ENCODE peak calls at places on chromosomes 6 and 20, in six cellular contexts. One of them, this sample, is unnamed. For H3K36me3, the result is how much of the 10 kb centered on the place peaks cover.

GRCh38 chr6:29627762-29628418 is 5.1 kb downstream of the GABBR1 start:
- DNase-seq in body of pancreas: peak
- DNase-seq in GM23338: peak
- DNase-seq in brain microvascular endothelial cell: peak
- DNase-seq in left lung: peak
- DNase-seq in spleen: peak
- DNase-seq in this sample: peak

GRCh38 chr20:43981535-43981934 is 66.9 kb downstream of the TOX2 start:
- DNase-seq in body of pancreas: no peak
- DNase-seq in GM23338: no peak
- DNase-seq in brain microvascular endothelial cell: no peak
- DNase-seq in left lung: no peak
- DNase-seq in spleen: no peak
- DNase-seq in this sample: no peak

GRCh38 chr6:169291148-169291547 is 37.5 kb upstream of the THBS2 start:
- DNase-seq in body of pancreas: no peak
- DNase-seq in GM23338: no peak
- DNase-seq in brain microvascular endothelial cell: no peak
- DNase-seq in left lung: no peak
- DNase-seq in spleen: no peak
- DNase-seq in this sample: no peak

GRCh38 chr6:5278047-5278446 is 16.7 kb downstream of the FARS2 start:
- DNase-seq in body of pancreas: no peak
- DNase-seq in GM23338: no peak
- DNase-seq in brain microvascular endothelial cell: no peak
- DNase-seq in left lung: no peak
- DNase-seq in spleen: no peak
- DNase-seq in this sample: no peak

GRCh38 chr6:41051873-41052272 is 1.1 kb upstream of the APOBEC2 start:
- DNase-seq in body of pancreas: no peak
- DNase-seq in GM23338: no peak
- DNase-seq in brain microvascular endothelial cell: no peak
- DNase-seq in left lung: no peak
- DNase-seq in spleen: no peak
- DNase-seq in this sample: no peak

GRCh38 chr20:15986690-15987089 is 586.6 kb downstream of the KIF16B start:
- DNase-seq in body of pancreas: no peak
- DNase-seq in GM23338: no peak
- DNase-seq in brain microvascular endothelial cell: no peak
- DNase-seq in left lung: no peak
- DNase-seq in spleen: no peak
- DNase-seq in this sample: no peak

GRCh38 chr6:87282743-87283142 is 39.6 kb upstream of the SMIM8 start:
- DNase-seq in body of pancreas: no peak
- DNase-seq in GM23338: no peak
- DNase-seq in brain microvascular endothelial cell: no peak
- DNase-seq in left lung: no peak
- DNase-seq in spleen: no peak
- DNase-seq in this sample: no peak

GRCh38 chr6:33702345-33702977 is 9.0 kb downstream of the UQCC2 start:
- DNase-seq in body of pancreas: peak
- DNase-seq in GM23338: peak
- DNase-seq in brain microvascular endothelial cell: peak
- DNase-seq in left lung: no peak
- DNase-seq in spleen: peak
- DNase-seq in this sample: peak

GRCh38 chr6:122930252-122931180 is 65.5 kb upstream of the CLVS2 start:
- DNase-seq in body of pancreas: no peak
- DNase-seq in GM23338: no peak
- DNase-seq in brain microvascular endothelial cell: no peak
- DNase-seq in left lung: no peak
- DNase-seq in spleen: no peak
- DNase-seq in this sample: no peak

GRCh38 chr6:142380626-142381025 is 78.8 kb downstream of the ADGRG6 start:
- DNase-seq in body of pancreas: peak
- DNase-seq in GM23338: no peak
- DNase-seq in brain microvascular endothelial cell: no peak
- DNase-seq in left lung: no peak
- DNase-seq in spleen: no peak
- DNase-seq in this sample: no peak

GRCh38 chr6:166584813-166585429 is 1.6 kb downstream of the RAMACL start:
- DNase-seq in body of pancreas: no peak
- DNase-seq in GM23338: no peak
- DNase-seq in brain microvascular endothelial cell: peak
- DNase-seq in left lung: no peak
- DNase-seq in spleen: peak
- DNase-seq in this sample: no peak

GRCh38 chr6:119129968-119130484 is 51.6 kb upstream of the FAM184A start:
- DNase-seq in body of pancreas: peak
- DNase-seq in GM23338: no peak
- DNase-seq in brain microvascular endothelial cell: peak
- DNase-seq in left lung: no peak
- DNase-seq in spleen: no peak
- DNase-seq in this sample: no peak

GRCh38 chr6:167079853-167080297 is 43.0 kb upstream of the CCR6 start:
- DNase-seq in body of pancreas: no peak
- DNase-seq in GM23338: no peak
- DNase-seq in brain microvascular endothelial cell: no peak
- DNase-seq in left lung: no peak
- DNase-seq in spleen: peak
- DNase-seq in this sample: no peak

GRCh38 chr6:402901-403658 is 11.5 kb downstream of the IRF4 start:
- DNase-seq in body of pancreas: no peak
- DNase-seq in GM23338: no peak
- DNase-seq in brain microvascular endothelial cell: no peak
- DNase-seq in left lung: peak
- DNase-seq in spleen: no peak
- DNase-seq in this sample: no peak

GRCh38 chr6:157728183-157728881 is 94.7 kb upstream of the SNX9 start:
- DNase-seq in body of pancreas: peak
- DNase-seq in GM23338: no peak
- DNase-seq in brain microvascular endothelial cell: no peak
- DNase-seq in left lung: no peak
- DNase-seq in spleen: no peak
- DNase-seq in this sample: peak

GRCh38 chr6:12064125-12064524 is 52.0 kb downstream of the HIVEP1 start:
- DNase-seq in body of pancreas: no peak
- DNase-seq in GM23338: no peak
- DNase-seq in brain microvascular endothelial cell: no peak
- DNase-seq in left lung: no peak
- DNase-seq in spleen: no peak
- DNase-seq in this sample: no peak

GRCh38 chr20:8766868-8767390 is 302.0 kb upstream of the PLCB4 start:
- DNase-seq in body of pancreas: no peak
- DNase-seq in GM23338: no peak
- DNase-seq in brain microvascular endothelial cell: no peak
- DNase-seq in left lung: no peak
- DNase-seq in spleen: no peak
- DNase-seq in this sample: no peak

GRCh38 chr20:60381643-60382400 is 423.6 kb downstream of the CDH26 start:
- DNase-seq in body of pancreas: no peak
- DNase-seq in GM23338: no peak
- DNase-seq in brain microvascular endothelial cell: peak
- DNase-seq in left lung: no peak
- DNase-seq in spleen: no peak
- DNase-seq in this sample: no peak

GRCh38 chr6:148177589-148178233 is 164.9 kb upstream of the SASH1 start:
- DNase-seq in body of pancreas: peak
- DNase-seq in GM23338: peak
- DNase-seq in brain microvascular endothelial cell: peak
- DNase-seq in left lung: no peak
- DNase-seq in spleen: no peak
- DNase-seq in this sample: peak

GRCh38 chr6:1043458-1043836 is 268.5 kb upstream of the FOXQ1 start:
- DNase-seq in body of pancreas: no peak
- DNase-seq in GM23338: no peak
- DNase-seq in brain microvascular endothelial cell: no peak
- DNase-seq in left lung: no peak
- DNase-seq in spleen: no peak
- DNase-seq in this sample: no peak

GRCh38 chr6:91273729-91274128 is 686.9 kb upstream of the MAP3K7 start:
- DNase-seq in body of pancreas: peak
- DNase-seq in GM23338: no peak
- DNase-seq in brain microvascular endothelial cell: peak
- DNase-seq in left lung: no peak
- DNase-seq in spleen: no peak
- DNase-seq in this sample: no peak

GRCh38 chr6:17633465-17634188 is 33.5 kb downstream of the FAM8A1 start:
- DNase-seq in body of pancreas: no peak
- DNase-seq in GM23338: no peak
- DNase-seq in brain microvascular endothelial cell: no peak
- DNase-seq in left lung: no peak
- DNase-seq in spleen: no peak
- DNase-seq in this sample: no peak
- H3K36me3 ChIP-seq in body of pancreas: under half
- H3K36me3 ChIP-seq in GM23338: half or more
- H3K36me3 ChIP-seq in brain microvascular endothelial cell: under half
- H3K36me3 ChIP-seq in left lung: under half
- H3K36me3 ChIP-seq in spleen: under half
- H3K36me3 ChIP-seq in this sample: under half

GRCh38 chr6:105280033-105280432 is 100.2 kb upstream of the POPDC3 start:
- DNase-seq in body of pancreas: no peak
- DNase-seq in GM23338: no peak
- DNase-seq in brain microvascular endothelial cell: no peak
- DNase-seq in left lung: no peak
- DNase-seq in spleen: no peak
- DNase-seq in this sample: no peak

GRCh38 chr6:105276374-105276773 is 96.6 kb upstream of the POPDC3 start:
- DNase-seq in body of pancreas: no peak
- DNase-seq in GM23338: no peak
- DNase-seq in brain microvascular endothelial cell: no peak
- DNase-seq in left lung: no peak
- DNase-seq in spleen: no peak
- DNase-seq in this sample: no peak

GRCh38 chr6:105279463-105279862 is 99.6 kb upstream of the POPDC3 start:
- DNase-seq in body of pancreas: no peak
- DNase-seq in GM23338: no peak
- DNase-seq in brain microvascular endothelial cell: no peak
- DNase-seq in left lung: no peak
- DNase-seq in spleen: no peak
- DNase-seq in this sample: no peak

GRCh38 chr6:105278813-105279212 is 99.0 kb upstream of the POPDC3 start:
- DNase-seq in body of pancreas: no peak
- DNase-seq in GM23338: no peak
- DNase-seq in brain microvascular endothelial cell: no peak
- DNase-seq in left lung: no peak
- DNase-seq in spleen: no peak
- DNase-seq in this sample: no peak

DNA sequence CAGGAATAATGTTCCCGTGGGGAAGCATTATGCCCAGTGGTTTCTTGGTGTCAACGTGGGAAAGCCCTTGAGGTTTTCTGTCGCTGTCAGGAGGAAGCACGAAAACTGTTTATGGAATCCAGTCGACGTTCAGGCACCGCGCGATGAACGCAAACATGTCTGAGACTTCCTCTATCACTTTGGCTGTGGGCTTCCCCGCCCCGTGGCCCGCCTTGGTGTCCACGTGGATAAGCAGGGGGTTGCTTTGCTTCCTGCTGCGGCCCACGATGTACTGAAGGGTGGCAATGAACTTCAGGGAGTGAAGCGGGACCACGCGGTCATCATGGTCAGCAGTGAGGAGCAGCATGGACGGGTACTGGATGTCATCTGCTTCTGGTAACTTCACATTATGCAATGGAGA is 98.2 kb upstream of the POPDC3 start:
- DNase-seq in body of pancreas: no peak
- DNase-seq in GM23338: no peak
- DNase-seq in brain microvascular endothelial cell: no peak
- DNase-seq in left lung: peak
- DNase-seq in spleen: no peak
- DNase-seq in this sample: no peak
- H3K36me3 ChIP-seq in body of pancreas: under half
- H3K36me3 ChIP-seq in GM23338: under half
- H3K36me3 ChIP-seq in brain microvascular endothelial cell: under half
- H3K36me3 ChIP-seq in left lung: under half
- H3K36me3 ChIP-seq in spleen: half or more
- H3K36me3 ChIP-seq in this sample: under half

DNA sequence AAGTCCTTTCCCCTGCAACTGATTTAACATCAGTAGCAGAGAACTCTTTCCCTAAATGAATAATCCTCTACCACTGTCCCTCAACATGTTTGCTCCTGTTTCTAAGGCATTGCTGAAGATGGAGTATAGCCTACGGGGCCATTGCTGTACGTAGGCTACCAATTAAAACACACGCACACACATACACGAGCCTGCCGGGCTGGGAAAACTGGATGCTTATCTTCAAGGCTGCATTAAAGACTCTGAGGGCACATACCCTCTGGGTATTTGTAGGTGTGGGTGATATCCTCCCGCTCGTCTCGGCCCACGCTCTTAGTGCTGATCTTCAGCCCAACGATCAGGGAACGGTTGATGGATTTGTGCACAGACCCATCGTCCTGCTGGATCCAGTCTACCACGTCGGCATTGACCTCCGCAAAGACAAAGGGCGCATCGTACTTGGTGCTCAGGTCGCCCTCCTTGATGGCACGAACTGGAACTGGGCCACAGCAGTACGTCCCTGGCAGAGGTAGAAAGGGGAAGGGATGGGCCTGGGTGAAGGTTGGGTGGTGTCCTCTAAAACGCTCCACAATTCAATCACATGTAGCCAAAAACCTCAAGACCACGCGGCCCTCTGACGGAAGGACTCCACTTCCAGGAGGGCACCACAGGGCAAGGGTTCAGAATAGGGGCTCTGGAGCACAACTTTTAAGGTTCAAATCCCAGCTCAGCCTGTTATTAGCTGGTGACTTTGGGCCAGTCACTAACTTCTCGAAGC is 25.7 kb downstream of the TGM2 start:
- DNase-seq in body of pancreas: no peak
- DNase-seq in GM23338: no peak
- DNase-seq in brain microvascular endothelial cell: no peak
- DNase-seq in left lung: peak
- DNase-seq in spleen: peak
- DNase-seq in this sample: peak
- H3K36me3 ChIP-seq in body of pancreas: under half
- H3K36me3 ChIP-seq in GM23338: under half
- H3K36me3 ChIP-seq in brain microvascular endothelial cell: half or more
- H3K36me3 ChIP-seq in left lung: under half
- H3K36me3 ChIP-seq in spleen: under half
- H3K36me3 ChIP-seq in this sample: under half

DNA sequence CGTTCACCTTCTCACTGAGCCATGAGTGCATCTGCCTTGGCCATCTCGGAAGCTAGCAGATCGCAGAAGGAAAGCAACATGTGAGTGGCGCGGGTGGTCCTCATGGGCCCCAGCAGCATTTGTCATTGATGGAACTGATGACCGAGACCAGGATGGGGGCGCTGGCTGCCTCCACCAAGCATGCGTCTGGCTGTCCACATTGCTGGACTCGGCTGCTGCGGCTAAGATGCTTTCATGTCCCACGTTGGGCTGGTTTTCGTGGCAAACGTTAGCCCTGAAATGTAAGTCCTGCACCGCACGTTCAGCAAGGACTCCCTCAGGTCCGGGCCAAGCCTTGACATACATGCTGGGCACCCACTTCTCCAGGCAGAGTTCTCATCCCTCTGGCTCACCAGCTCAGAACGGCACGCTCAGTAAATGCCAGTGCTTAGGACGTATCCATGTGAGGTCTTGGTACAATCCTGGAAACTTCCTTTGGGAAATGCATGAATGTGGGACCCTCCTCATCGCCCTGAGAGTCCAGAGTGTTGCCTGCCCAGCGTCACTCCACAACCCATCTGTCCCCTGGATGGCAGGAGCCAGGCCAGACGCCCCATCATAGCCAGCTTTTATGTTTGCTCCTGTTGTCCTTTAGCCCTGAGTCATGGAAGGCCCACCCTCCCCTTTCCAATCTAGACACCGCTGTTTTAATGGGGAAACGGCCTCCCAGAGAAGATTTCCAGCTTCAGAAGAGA is 8.4 kb downstream of the SLCO4A1 start:
- DNase-seq in body of pancreas: no peak
- DNase-seq in GM23338: no peak
- DNase-seq in brain microvascular endothelial cell: no peak
- DNase-seq in left lung: no peak
- DNase-seq in spleen: no peak
- DNase-seq in this sample: no peak
- H3K36me3 ChIP-seq in body of pancreas: under half
- H3K36me3 ChIP-seq in GM23338: under half
- H3K36me3 ChIP-seq in brain microvascular endothelial cell: under half
- H3K36me3 ChIP-seq in left lung: under half
- H3K36me3 ChIP-seq in spleen: under half
- H3K36me3 ChIP-seq in this sample: under half

This sample was measured in Caco-2.